ENCODE peak calls at places on chromosomes 11 and 22, in eight cellular contexts. One of them, this sample, is unnamed.

GRCh38 chr22:36430863-36431262 is 43.1 kb upstream of the MYH9 start:
- DNase-seq in fibroblast of pulmonary artery: no peak
- DNase-seq in uterus: no peak
- DNase-seq in GM12865: no peak
- DNase-seq in glutamatergic neuron: no peak
- DNase-seq in Caco-2: no peak
- DNase-seq in RWPE1: no peak
- DNase-seq in foreskin fibroblast: peak; percentile 33
- DNase-seq in this sample: no peak

GRCh38 chr11:117647872-117648271 is 149.1 kb downstream of the DSCAML1 start:
- DNase-seq in RWPE1: no peak
- DNase-seq in Caco-2: no peak
- DNase-seq in fibroblast of pulmonary artery: no peak
- DNase-seq in GM12865: no peak
- DNase-seq in uterus: no peak
- DNase-seq in foreskin fibroblast: no peak
- DNase-seq in glutamatergic neuron: no peak
- DNase-seq in this sample: no peak

GRCh38 chr11:45745065-45745811 is 59.7 kb upstream of the SLC35C1 start:
- DNase-seq in RWPE1: no peak
- DNase-seq in foreskin fibroblast: no peak
- DNase-seq in uterus: peak; percentile 49
- DNase-seq in glutamatergic neuron: no peak
- DNase-seq in fibroblast of pulmonary artery: peak; percentile 11
- DNase-seq in Caco-2: no peak
- DNase-seq in GM12865: no peak
- DNase-seq in this sample: peak; percentile 83

GRCh38 chr11:116829525-116830183 is at the start of gene APOC3:
- DNase-seq in glutamatergic neuron: no peak
- DNase-seq in foreskin fibroblast: peak; percentile 71
- DNase-seq in Caco-2: peak; percentile 93
- DNase-seq in fibroblast of pulmonary artery: peak; percentile 51
- DNase-seq in RWPE1: no peak
- DNase-seq in GM12865: no peak
- DNase-seq in uterus: no peak
- DNase-seq in this sample: no peak

GRCh38 chr11:9662273-9662672 is 1.6 kb upstream of the SWAP70 start:
- DNase-seq in glutamatergic neuron: no peak
- DNase-seq in GM12865: peak; percentile 44
- DNase-seq in uterus: no peak
- DNase-seq in Caco-2: no peak
- DNase-seq in RWPE1: no peak
- DNase-seq in foreskin fibroblast: no peak
- DNase-seq in fibroblast of pulmonary artery: no peak
- DNase-seq in this sample: no peak

GRCh38 chr11:36713715-36714114 is 115.7 kb upstream of the RAG2 start:
- DNase-seq in foreskin fibroblast: no peak
- DNase-seq in fibroblast of pulmonary artery: no peak
- DNase-seq in uterus: no peak
- DNase-seq in glutamatergic neuron: no peak
- DNase-seq in RWPE1: no peak
- DNase-seq in GM12865: no peak
- DNase-seq in Caco-2: no peak
- DNase-seq in this sample: no peak

GRCh38 chr11:67267188-67268035 is 1.1 kb downstream of the GRK2 start:
- DNase-seq in fibroblast of pulmonary artery: no peak
- DNase-seq in uterus: peak; percentile 39
- DNase-seq in GM12865: peak; percentile 66
- DNase-seq in Caco-2: no peak
- DNase-seq in foreskin fibroblast: peak; percentile 31
- DNase-seq in RWPE1: no peak
- DNase-seq in glutamatergic neuron: peak; percentile 16
- DNase-seq in this sample: peak; percentile 84

GRCh38 chr11:22711880-22712279 is 45.5 kb downstream of the GAS2 start:
- DNase-seq in foreskin fibroblast: no peak
- DNase-seq in RWPE1: no peak
- DNase-seq in glutamatergic neuron: no peak
- DNase-seq in uterus: peak; percentile 12
- DNase-seq in Caco-2: no peak
- DNase-seq in GM12865: peak; percentile 21
- DNase-seq in fibroblast of pulmonary artery: peak; percentile 4
- DNase-seq in this sample: no peak

GRCh38 chr11:67355794-67356550 is 2.6 kb upstream of the POLD4 start:
- DNase-seq in Caco-2: no peak
- DNase-seq in fibroblast of pulmonary artery: no peak
- DNase-seq in RWPE1: no peak
- DNase-seq in GM12865: no peak
- DNase-seq in uterus: no peak
- DNase-seq in foreskin fibroblast: no peak
- DNase-seq in glutamatergic neuron: no peak
- DNase-seq in this sample: no peak

GRCh38 chr11:74936976-74937375 is 11.9 kb downstream of the XRRA1 start:
- DNase-seq in uterus: no peak
- DNase-seq in glutamatergic neuron: no peak
- DNase-seq in GM12865: no peak
- DNase-seq in RWPE1: no peak
- DNase-seq in Caco-2: no peak
- DNase-seq in fibroblast of pulmonary artery: no peak
- DNase-seq in foreskin fibroblast: no peak
- DNase-seq in this sample: no peak

GRCh38 chr22:20464096-20464614 is 26.5 kb upstream of the SCARF2 start:
- DNase-seq in fibroblast of pulmonary artery: no peak
- DNase-seq in glutamatergic neuron: no peak
- DNase-seq in GM12865: peak; percentile 75
- DNase-seq in Caco-2: no peak
- DNase-seq in RWPE1: no peak
- DNase-seq in uterus: no peak
- DNase-seq in foreskin fibroblast: no peak
- DNase-seq in this sample: peak; percentile 57

DNA sequence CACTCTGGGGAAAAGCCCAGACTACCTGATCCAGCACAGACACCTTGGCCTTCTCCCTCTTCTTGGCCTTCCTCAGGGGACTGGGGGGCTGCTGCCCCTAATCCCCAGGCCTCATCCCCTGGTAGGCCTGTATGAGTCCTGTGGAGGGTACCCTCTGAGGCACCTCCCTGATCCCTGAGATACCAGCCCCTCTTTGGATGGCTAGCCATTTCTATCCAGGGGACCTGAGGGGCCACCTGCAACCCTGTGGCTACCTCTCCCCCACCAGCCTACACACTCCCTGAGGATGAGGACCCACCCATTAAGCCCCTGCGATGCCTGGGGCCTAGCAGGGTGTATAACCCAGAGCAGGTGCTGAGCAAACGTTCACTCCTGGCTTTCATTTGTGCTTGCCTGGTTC is 54.6 kb downstream of the HIRA start:
- DNase-seq in glutamatergic neuron: no peak
- DNase-seq in uterus: no peak
- DNase-seq in fibroblast of pulmonary artery: no peak
- DNase-seq in foreskin fibroblast: no peak
- DNase-seq in Caco-2: no peak
- DNase-seq in GM12865: no peak
- DNase-seq in RWPE1: no peak
- DNase-seq in this sample: no peak
- TF ChIP-seq CTCF in glutamatergic neuron: no peak
- TF ChIP-seq CTCF in uterus: no peak
- TF ChIP-seq CTCF in fibroblast of pulmonary artery: no peak
- TF ChIP-seq CTCF in foreskin fibroblast: no peak
- TF ChIP-seq CTCF in Caco-2: no peak
- TF ChIP-seq CTCF in GM12865: no peak
- TF ChIP-seq CTCF in RWPE1: no peak
- TF ChIP-seq CTCF in this sample: no peak

GRCh38 chr11:90438069-90438468 is 215.2 kb upstream of the CHORDC1 start:
- DNase-seq in GM12865: no peak
- DNase-seq in foreskin fibroblast: no peak
- DNase-seq in uterus: no peak
- DNase-seq in fibroblast of pulmonary artery: no peak
- DNase-seq in glutamatergic neuron: no peak
- DNase-seq in RWPE1: no peak
- DNase-seq in Caco-2: no peak
- DNase-seq in this sample: no peak

GRCh38 chr11:90434858-90435257 is 212.0 kb upstream of the CHORDC1 start:
- DNase-seq in Caco-2: peak; percentile 74
- DNase-seq in glutamatergic neuron: no peak
- DNase-seq in foreskin fibroblast: no peak
- DNase-seq in fibroblast of pulmonary artery: no peak
- DNase-seq in RWPE1: no peak
- DNase-seq in uterus: no peak
- DNase-seq in GM12865: peak; percentile 9
- DNase-seq in this sample: no peak
- TF ChIP-seq CTCF in Caco-2: peak; percentile 70
- TF ChIP-seq CTCF in glutamatergic neuron: no peak
- TF ChIP-seq CTCF in foreskin fibroblast: no peak
- TF ChIP-seq CTCF in fibroblast of pulmonary artery: no peak
- TF ChIP-seq CTCF in RWPE1: no peak
- TF ChIP-seq CTCF in uterus: no peak
- TF ChIP-seq CTCF in GM12865: peak; percentile 7
- TF ChIP-seq CTCF in this sample: peak; percentile 54

DNA sequence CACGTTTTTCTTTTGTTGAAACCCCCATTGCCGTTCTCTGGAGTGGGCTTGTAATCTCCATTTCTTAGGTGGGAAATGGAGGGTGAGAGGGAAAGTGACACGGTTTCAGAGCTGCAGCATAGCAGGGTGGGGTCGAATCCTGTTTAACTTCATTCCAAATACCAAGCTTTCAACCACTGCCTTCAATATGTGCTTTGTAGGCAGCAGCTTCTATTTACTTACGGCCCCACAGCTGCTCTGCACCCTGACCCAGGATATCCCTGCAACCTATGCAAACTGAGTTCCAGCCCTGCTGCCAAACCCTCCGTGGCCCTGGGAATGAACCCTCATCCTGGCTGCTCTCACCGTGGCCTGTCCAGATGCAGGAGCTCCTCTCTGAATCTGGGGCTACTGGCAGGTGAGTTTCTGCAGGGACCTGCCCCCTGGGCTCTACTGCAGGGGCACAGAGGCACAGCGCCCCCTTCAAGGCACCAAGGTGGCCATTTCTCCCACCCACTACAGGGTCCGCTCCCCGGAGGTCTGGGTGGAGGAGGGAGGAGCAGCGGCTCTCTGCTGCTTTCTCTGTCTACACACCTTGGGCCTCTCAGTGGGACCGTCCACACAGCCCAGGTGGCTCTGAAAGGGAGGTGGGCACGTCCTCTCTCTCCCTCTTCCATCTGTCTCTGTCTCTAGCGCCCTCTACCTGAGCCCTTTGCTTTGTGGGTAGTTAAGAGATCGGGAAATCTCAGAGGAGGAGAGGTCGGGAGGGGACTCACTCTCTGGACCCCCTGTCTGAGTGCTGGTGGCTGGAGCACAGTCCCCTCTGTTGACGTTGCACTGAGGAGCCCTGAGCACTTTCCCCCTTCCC is 279.1 kb downstream of the BRD1 start:
- DNase-seq in fibroblast of pulmonary artery: no peak
- DNase-seq in Caco-2: peak; percentile 67
- DNase-seq in GM12865: no peak
- DNase-seq in foreskin fibroblast: no peak
- DNase-seq in uterus: no peak
- DNase-seq in glutamatergic neuron: no peak
- DNase-seq in RWPE1: no peak
- DNase-seq in this sample: peak; percentile 57
- TF ChIP-seq CTCF in fibroblast of pulmonary artery: no peak
- TF ChIP-seq CTCF in Caco-2: no peak
- TF ChIP-seq CTCF in GM12865: no peak
- TF ChIP-seq CTCF in foreskin fibroblast: no peak
- TF ChIP-seq CTCF in uterus: no peak
- TF ChIP-seq CTCF in glutamatergic neuron: no peak
- TF ChIP-seq CTCF in RWPE1: no peak
- TF ChIP-seq CTCF in this sample: no peak

GRCh38 chr22:22770881-22771280 is 116.7 kb upstream of the IGLL5 start:
- DNase-seq in GM12865: no peak
- DNase-seq in glutamatergic neuron: no peak
- DNase-seq in foreskin fibroblast: no peak
- DNase-seq in fibroblast of pulmonary artery: no peak
- DNase-seq in uterus: no peak
- DNase-seq in RWPE1: no peak
- DNase-seq in Caco-2: no peak
- DNase-seq in this sample: no peak

GRCh38 chr22:22771696-22772377 is 115.8 kb upstream of the IGLL5 start:
- DNase-seq in glutamatergic neuron: no peak
- DNase-seq in Caco-2: no peak
- DNase-seq in GM12865: no peak
- DNase-seq in uterus: no peak
- DNase-seq in fibroblast of pulmonary artery: no peak
- DNase-seq in RWPE1: no peak
- DNase-seq in foreskin fibroblast: no peak
- DNase-seq in this sample: peak; percentile 61

GRCh38 chr22:22768885-22769284 is 118.7 kb upstream of the IGLL5 start:
- DNase-seq in fibroblast of pulmonary artery: no peak
- DNase-seq in uterus: no peak
- DNase-seq in Caco-2: no peak
- DNase-seq in glutamatergic neuron: no peak
- DNase-seq in RWPE1: no peak
- DNase-seq in foreskin fibroblast: no peak
- DNase-seq in GM12865: no peak
- DNase-seq in this sample: no peak

GRCh38 chr22:22769434-22770279 is 118.0 kb upstream of the IGLL5 start:
- DNase-seq in GM12865: no peak
- DNase-seq in glutamatergic neuron: no peak
- DNase-seq in RWPE1: no peak
- DNase-seq in foreskin fibroblast: no peak
- DNase-seq in Caco-2: no peak
- DNase-seq in uterus: no peak
- DNase-seq in fibroblast of pulmonary artery: no peak
- DNase-seq in this sample: no peak

GRCh38 chr22:22770280-22770871 is 117.2 kb upstream of the IGLL5 start:
- DNase-seq in fibroblast of pulmonary artery: peak; percentile 31
- DNase-seq in Caco-2: peak; percentile 81
- DNase-seq in GM12865: peak; percentile 11
- DNase-seq in foreskin fibroblast: peak; percentile 55
- DNase-seq in uterus: no peak
- DNase-seq in glutamatergic neuron: peak; percentile 75
- DNase-seq in RWPE1: peak; percentile 26
- DNase-seq in this sample: peak; percentile 59
- TF ChIP-seq CTCF in fibroblast of pulmonary artery: peak; percentile 82
- TF ChIP-seq CTCF in Caco-2: peak; percentile 88
- TF ChIP-seq CTCF in GM12865: peak; percentile 54
- TF ChIP-seq CTCF in foreskin fibroblast: peak; percentile 77
- TF ChIP-seq CTCF in uterus: no peak
- TF ChIP-seq CTCF in glutamatergic neuron: peak; percentile 77
- TF ChIP-seq CTCF in RWPE1: peak; percentile 59
- TF ChIP-seq CTCF in this sample: peak; percentile 53

GRCh38 chr22:39212721-39213376 is 31.9 kb downstream of the PDGFB start:
- DNase-seq in glutamatergic neuron: no peak
- DNase-seq in RWPE1: peak; percentile 64
- DNase-seq in fibroblast of pulmonary artery: peak; percentile 77
- DNase-seq in uterus: peak; percentile 12
- DNase-seq in foreskin fibroblast: peak; percentile 43
- DNase-seq in Caco-2: peak; percentile 73
- DNase-seq in GM12865: no peak
- DNase-seq in this sample: peak; percentile 45
- TF ChIP-seq CTCF in glutamatergic neuron: no peak
- TF ChIP-seq CTCF in RWPE1: no peak
- TF ChIP-seq CTCF in fibroblast of pulmonary artery: peak; percentile 15
- TF ChIP-seq CTCF in uterus: no peak
- TF ChIP-seq CTCF in foreskin fibroblast: no peak
- TF ChIP-seq CTCF in Caco-2: no peak
- TF ChIP-seq CTCF in GM12865: no peak
- TF ChIP-seq CTCF in this sample: no peak

This sample was measured in kidney.